ENCODE peak calls at places on chromosomes 7 and 10, in four cellular contexts. One of them, this sample, is unnamed.

GRCh38 chr7:4797858-4798705 is 22.7 kb downstream of the AP5Z1 start:
- DNase-seq in cardiac muscle cell: peak
- DNase-seq in BJ: no peak
- DNase-seq in Peyer's patch: peak
- DNase-seq in this sample: peak

GRCh38 chr7:50869108-50869716 is 86.5 kb upstream of the GRB10 start:
- DNase-seq in cardiac muscle cell: peak
- DNase-seq in BJ: peak
- DNase-seq in Peyer's patch: no peak
- DNase-seq in this sample: no peak

GRCh38 chr7:155093586-155093985 is 23.5 kb downstream of the HTR5A start:
- DNase-seq in cardiac muscle cell: no peak
- DNase-seq in BJ: no peak
- DNase-seq in Peyer's patch: no peak
- DNase-seq in this sample: no peak

GRCh38 chr10:103709341-103709920 is 145.9 kb downstream of the SH3PXD2A start:
- DNase-seq in cardiac muscle cell: peak
- DNase-seq in BJ: no peak
- DNase-seq in Peyer's patch: no peak
- DNase-seq in this sample: no peak

GRCh38 chr10:67520924-67521520 is 175.0 kb downstream of the CTNNA3 start:
- DNase-seq in cardiac muscle cell: peak
- DNase-seq in BJ: no peak
- DNase-seq in Peyer's patch: no peak
- DNase-seq in this sample: no peak

GRCh38 chr7:91168766-91169518 is 95.3 kb upstream of the FZD1 start:
- DNase-seq in cardiac muscle cell: no peak
- DNase-seq in BJ: no peak
- DNase-seq in Peyer's patch: no peak
- DNase-seq in this sample: no peak

GRCh38 chr7:77651544-77652162 is 44.6 kb upstream of the RSBN1L start:
- DNase-seq in cardiac muscle cell: peak
- DNase-seq in BJ: no peak
- DNase-seq in Peyer's patch: no peak
- DNase-seq in this sample: no peak

GRCh38 chr10:78335691-78336401 is 302.2 kb downstream of the RPS24 start:
- DNase-seq in cardiac muscle cell: no peak
- DNase-seq in BJ: peak
- DNase-seq in Peyer's patch: no peak
- DNase-seq in this sample: no peak

GRCh38 chr7:26365077-26365896 is 73.6 kb downstream of the SNX10 start:
- DNase-seq in cardiac muscle cell: peak
- DNase-seq in BJ: peak
- DNase-seq in Peyer's patch: peak
- DNase-seq in this sample: no peak

GRCh38 chr10:10500941-10501340 is 516.7 kb upstream of the CELF2 start:
- DNase-seq in cardiac muscle cell: peak
- DNase-seq in BJ: no peak
- DNase-seq in Peyer's patch: no peak
- DNase-seq in this sample: no peak

GRCh38 chr7:91543646-91544045 is 279.4 kb downstream of the FZD1 start:
- DNase-seq in cardiac muscle cell: no peak
- DNase-seq in BJ: no peak
- DNase-seq in Peyer's patch: no peak
- DNase-seq in this sample: no peak

GRCh38 chr7:123208793-123209192 is 9.0 kb upstream of the SLC13A1 start:
- DNase-seq in cardiac muscle cell: peak
- DNase-seq in BJ: no peak
- DNase-seq in Peyer's patch: no peak
- DNase-seq in this sample: no peak

GRCh38 chr10:88803641-88804040 is 1.1 kb downstream of the LIPM start:
- DNase-seq in cardiac muscle cell: no peak
- DNase-seq in BJ: no peak
- DNase-seq in Peyer's patch: no peak
- DNase-seq in this sample: no peak

GRCh38 chr7:7129381-7129780 is 53.0 kb upstream of the C1GALT1 start:
- DNase-seq in cardiac muscle cell: no peak
- DNase-seq in BJ: no peak
- DNase-seq in Peyer's patch: no peak
- DNase-seq in this sample: no peak

GRCh38 chr10:58319599-58319998 is 15.2 kb upstream of the UBE2D1 start:
- DNase-seq in cardiac muscle cell: no peak
- DNase-seq in BJ: no peak
- DNase-seq in Peyer's patch: no peak
- DNase-seq in this sample: no peak

GRCh38 chr10:81978238-81978637 is 103.2 kb downstream of the NRG3 start:
- DNase-seq in cardiac muscle cell: peak
- DNase-seq in BJ: no peak
- DNase-seq in Peyer's patch: no peak
- DNase-seq in this sample: no peak

GRCh38 chr10:6202684-6203330 is at the start of gene PFKFB3:
- DNase-seq in cardiac muscle cell: peak
- DNase-seq in BJ: no peak
- DNase-seq in Peyer's patch: peak
- DNase-seq in this sample: peak

GRCh38 chr10:6204341-6205191 is 1.8 kb downstream of the PFKFB3 start:
- DNase-seq in cardiac muscle cell: peak
- DNase-seq in BJ: no peak
- DNase-seq in Peyer's patch: no peak
- DNase-seq in this sample: no peak

GRCh38 chr10:6202098-6202683 is 541 bp upstream of the PFKFB3 start:
- DNase-seq in cardiac muscle cell: no peak
- DNase-seq in BJ: no peak
- DNase-seq in Peyer's patch: no peak
- DNase-seq in this sample: no peak

GRCh38 chr10:6204063-6204340 is 1.3 kb downstream of the PFKFB3 start:
- DNase-seq in cardiac muscle cell: no peak
- DNase-seq in BJ: no peak
- DNase-seq in Peyer's patch: peak
- DNase-seq in this sample: peak

DNA sequence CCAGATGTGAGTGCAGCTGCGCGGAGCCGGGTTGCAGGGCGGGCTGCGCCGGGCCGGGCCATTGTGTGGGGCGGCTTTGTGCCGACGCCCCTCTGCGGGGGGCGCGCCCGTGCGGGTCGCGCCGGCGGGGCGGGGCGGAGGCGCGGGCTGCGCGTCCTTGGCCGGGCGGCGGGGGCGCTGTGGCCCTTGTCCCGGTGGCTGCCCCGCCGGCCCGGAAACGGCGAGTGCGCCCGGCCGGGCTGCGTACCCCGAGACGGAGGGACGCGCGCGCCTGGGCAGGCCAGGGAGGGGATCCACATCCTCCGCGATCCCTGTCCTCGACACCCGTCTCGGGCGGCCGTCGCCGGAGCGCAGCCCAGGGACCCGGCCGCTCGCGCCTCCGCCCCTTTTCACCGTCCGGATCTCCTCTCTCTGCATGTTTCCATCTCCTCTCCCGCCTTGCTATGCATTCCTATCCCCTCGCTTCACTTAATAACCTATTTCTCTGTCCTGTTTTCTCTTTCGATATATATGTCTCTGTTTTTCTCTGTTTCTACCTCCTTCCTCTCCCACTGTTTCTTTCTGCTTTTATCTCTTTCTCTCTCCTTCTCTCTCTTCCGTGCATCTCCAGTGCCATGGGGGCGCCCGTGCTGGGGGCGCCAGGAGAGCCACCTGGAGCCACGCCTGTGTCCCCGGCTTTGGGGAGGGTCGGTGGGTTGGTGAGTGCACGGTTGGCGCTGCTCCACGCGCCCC is 765 bp downstream of the PFKFB3 start:
- DNase-seq in cardiac muscle cell: peak
- DNase-seq in BJ: no peak
- DNase-seq in Peyer's patch: peak
- DNase-seq in this sample: peak
- TF ChIP-seq CTCF in cardiac muscle cell: no peak
- TF ChIP-seq CTCF in BJ: peak
- TF ChIP-seq CTCF in Peyer's patch: peak
- TF ChIP-seq CTCF in this sample: peak

DNA sequence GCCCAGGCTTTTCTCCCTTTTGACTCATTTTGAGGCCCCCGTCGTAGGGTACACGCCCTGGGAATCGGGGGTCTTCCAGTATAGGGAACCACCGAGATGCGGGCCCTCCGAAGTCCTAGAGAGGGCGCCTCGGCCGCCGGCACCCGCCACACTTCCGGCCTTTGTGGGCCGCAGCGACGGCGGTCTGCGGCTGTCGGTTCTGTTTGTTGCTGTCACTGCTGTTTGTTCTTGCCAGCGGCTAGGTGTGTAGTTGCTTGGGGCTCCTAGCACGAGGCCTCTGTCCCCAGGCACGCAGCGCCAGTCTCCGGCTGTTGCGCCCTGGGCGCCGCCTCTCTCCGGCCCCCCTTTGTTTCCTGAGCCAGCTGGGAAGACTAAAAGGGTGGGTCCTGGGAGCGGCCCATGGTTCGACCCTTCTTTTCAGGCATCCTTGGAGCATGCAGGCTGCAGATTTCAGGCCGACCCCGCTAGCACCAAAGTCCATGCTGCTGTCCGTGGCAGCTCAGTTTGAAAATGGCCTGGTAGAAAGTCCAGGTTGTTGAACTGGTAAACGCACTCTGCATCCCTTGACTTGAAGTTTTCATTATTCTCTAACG is 17.8 kb upstream of the ZKSCAN1 start:
- DNase-seq in cardiac muscle cell: peak
- DNase-seq in BJ: no peak
- DNase-seq in Peyer's patch: peak
- DNase-seq in this sample: peak
- TF ChIP-seq CTCF in cardiac muscle cell: peak
- TF ChIP-seq CTCF in BJ: peak
- TF ChIP-seq CTCF in Peyer's patch: no peak
- TF ChIP-seq CTCF in this sample: no peak

DNA sequence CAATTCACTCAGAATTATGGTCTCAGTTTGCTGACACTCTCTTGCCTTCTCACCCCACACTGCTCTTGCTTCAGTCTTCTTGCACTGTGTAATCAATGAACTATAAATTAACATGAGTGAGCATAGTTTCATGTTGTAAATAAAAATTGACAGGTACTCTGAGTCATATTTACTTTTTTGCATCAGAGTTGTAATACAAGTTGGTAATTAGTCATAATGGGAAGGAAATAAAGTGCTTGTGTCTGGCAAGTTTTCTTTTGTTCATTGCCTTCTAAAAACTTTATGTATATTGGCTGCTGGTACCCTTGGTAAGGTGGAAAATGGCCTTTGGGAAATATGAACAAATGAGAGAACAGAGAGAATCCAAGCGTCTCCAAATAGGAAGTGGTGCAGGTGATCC is 169.3 kb upstream of the MAGI2 start:
- DNase-seq in cardiac muscle cell: no peak
- DNase-seq in BJ: no peak
- DNase-seq in Peyer's patch: no peak
- DNase-seq in this sample: no peak
- TF ChIP-seq CTCF in cardiac muscle cell: no peak
- TF ChIP-seq CTCF in BJ: no peak
- TF ChIP-seq CTCF in Peyer's patch: no peak
- TF ChIP-seq CTCF in this sample: no peak

DNA sequence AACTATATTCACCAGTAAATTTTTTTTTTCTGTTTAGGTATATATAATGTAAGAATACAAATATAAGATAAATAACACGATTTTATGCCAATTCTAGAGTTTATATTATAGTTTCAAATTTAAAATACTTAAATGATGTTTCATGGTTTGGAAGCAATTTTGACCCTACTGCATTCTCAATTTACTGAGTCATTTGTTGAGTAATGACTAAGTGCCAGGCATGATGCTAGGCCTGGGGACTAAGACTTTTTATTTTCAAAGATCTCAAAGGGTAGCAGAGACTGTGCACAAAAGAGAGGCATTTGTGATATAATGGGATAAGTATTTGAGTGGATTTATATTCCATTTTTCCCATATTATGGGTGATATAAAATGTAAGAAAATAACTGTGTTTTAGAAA is 78.9 kb upstream of the SMIM30 start:
- DNase-seq in cardiac muscle cell: peak
- DNase-seq in BJ: peak
- DNase-seq in Peyer's patch: no peak
- DNase-seq in this sample: no peak
- TF ChIP-seq CTCF in cardiac muscle cell: no peak
- TF ChIP-seq CTCF in BJ: no peak
- TF ChIP-seq CTCF in Peyer's patch: no peak
- TF ChIP-seq CTCF in this sample: no peak

DNA sequence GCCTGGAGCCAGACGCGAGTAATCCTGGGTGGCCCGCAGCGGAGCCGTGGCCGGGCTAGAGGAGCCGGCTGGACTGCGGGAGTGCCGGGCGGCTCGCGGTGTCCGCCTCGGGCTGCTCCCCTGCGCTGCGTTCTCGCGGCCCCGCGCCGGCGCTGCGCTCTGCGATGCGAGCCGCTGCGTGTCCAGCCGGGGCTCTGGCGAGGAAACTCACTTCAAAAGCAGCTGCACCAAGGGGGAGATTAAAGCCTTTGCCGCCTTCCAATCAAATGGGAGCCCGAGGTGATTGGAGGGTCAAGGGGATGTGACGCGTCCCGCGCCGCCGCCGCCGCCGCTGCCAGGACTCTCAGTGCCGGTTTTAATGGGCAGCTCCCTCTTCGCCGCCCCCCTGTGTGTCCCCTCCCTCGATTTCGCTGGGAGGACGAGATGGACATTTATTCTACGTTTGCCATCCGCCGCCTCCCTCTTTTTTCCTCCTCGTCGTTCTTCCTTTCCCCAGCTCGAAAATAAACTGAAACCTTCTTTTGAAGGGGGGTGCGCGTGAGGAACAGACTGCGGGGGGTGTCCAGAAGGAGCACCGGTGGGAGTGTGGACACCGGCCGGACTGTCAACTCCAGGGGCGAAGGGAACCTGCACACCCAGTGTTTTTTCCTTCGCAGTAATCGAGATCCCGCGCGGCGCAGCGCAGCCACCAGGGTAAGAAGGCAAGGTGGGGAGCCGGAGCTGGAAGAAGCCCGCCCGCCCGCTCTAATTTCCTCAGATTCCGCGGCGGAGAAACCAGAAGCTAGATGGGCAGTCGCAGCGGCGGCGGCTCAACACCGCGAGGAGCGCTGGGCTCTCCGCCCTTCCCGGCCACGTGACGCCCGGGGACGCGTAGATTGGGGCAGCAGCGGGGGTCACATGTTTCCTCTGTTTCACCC is at the start of gene ZNF503:
- DNase-seq in cardiac muscle cell: peak
- DNase-seq in BJ: peak
- DNase-seq in Peyer's patch: peak
- DNase-seq in this sample: no peak
- TF ChIP-seq CTCF in cardiac muscle cell: peak
- TF ChIP-seq CTCF in BJ: peak
- TF ChIP-seq CTCF in Peyer's patch: no peak
- TF ChIP-seq CTCF in this sample: no peak

GRCh38 chr10:5663692-5664427 is 2.5 kb downstream of the ASB13 start:
- DNase-seq in cardiac muscle cell: no peak
- DNase-seq in BJ: no peak
- DNase-seq in Peyer's patch: no peak
- DNase-seq in this sample: no peak
- TF ChIP-seq CTCF in cardiac muscle cell: no peak
- TF ChIP-seq CTCF in BJ: no peak
- TF ChIP-seq CTCF in Peyer's patch: no peak
- TF ChIP-seq CTCF in this sample: no peak